ENCODE peak calls at places on chromosome 4, in seven cellular contexts. D is GM12891, I is stomach, Z is Peyer's patch, J is GM12878, X is gastrocnemius medialis, L is transverse colon. E is an unnamed sample.

GRCh38 chr4:27886075-27886474 is 1025.4 kb downstream of the STIM2 start:
- DNase-seq in D (no peak), I (no peak), Z (no peak), J (no peak), X (no peak), L (no peak), E (no peak)

GRCh38 chr4:105088110-105088879 is 58.4 kb upstream of the TET2 start:
- DNase-seq in D (no peak), I (no peak), Z (no peak), J (no peak), X (no peak), L (no peak), E (no peak)

GRCh38 chr4:74446193-74446868 is 1.4 kb downstream of the AREG start:
- DNase-seq in D (no peak), I (no peak), Z (no peak), J (no peak), X (no peak), L (no peak), E (no peak)

GRCh38 chr4:42605264-42605663 is 51.6 kb downstream of the ATP8A1 start:
- DNase-seq in D (no peak), I (no peak), Z (no peak), J (no peak), X (peak), L (no peak), E (no peak)

GRCh38 chr4:38233727-38234478 is 273.7 kb downstream of the PTTG2 start:
- DNase-seq in D (no peak), I (no peak), Z (no peak), J (no peak), X (no peak), L (no peak), E (no peak)

GRCh38 chr4:168509786-168510185 is 12.9 kb downstream of the PALLD start:
- DNase-seq in D (no peak), I (no peak), Z (no peak), J (no peak), X (no peak), L (no peak), E (no peak)

GRCh38 chr4:157706134-157706533 is 466.7 kb downstream of the GASK1B start:
- DNase-seq in D (no peak), I (no peak), Z (no peak), J (no peak), X (no peak), L (no peak), E (no peak)

GRCh38 chr4:7924570-7924969 is 15.1 kb downstream of the AFAP1 start:
- DNase-seq in D (no peak), I (no peak), Z (no peak), J (no peak), X (no peak), L (no peak), E (no peak)

GRCh38 chr4:112898357-112899141 is 150.9 kb upstream of the ANK2 start:
- DNase-seq in D (no peak), I (no peak), Z (no peak), J (no peak), X (no peak), L (no peak), E (no peak)

GRCh38 chr4:81747242-81747930 is 275.7 kb upstream of the RASGEF1B start:
- DNase-seq in D (no peak), I (no peak), Z (no peak), J (no peak), X (no peak), L (no peak), E (peak)

GRCh38 chr4:48270516-48270897 is 869 bp upstream of the TEC start:
- DNase-seq in D (no peak), I (no peak), Z (no peak), J (no peak), X (no peak), L (no peak), E (no peak)

GRCh38 chr4:48269861-48270515 is 350 bp upstream of the TEC start:
- DNase-seq in D (peak), I (peak), Z (peak), J (peak), X (peak), L (peak), E (peak)

GRCh38 chr4:48271048-48271452 is 1.4 kb upstream of the TEC start:
- DNase-seq in D (no peak), I (no peak), Z (no peak), J (peak), X (no peak), L (no peak), E (peak)

GRCh38 chr4:48267574-48267973 is 2.1 kb downstream of the TEC start:
- DNase-seq in D (no peak), I (no peak), Z (no peak), J (no peak), X (no peak), L (no peak), E (no peak)

DNA sequence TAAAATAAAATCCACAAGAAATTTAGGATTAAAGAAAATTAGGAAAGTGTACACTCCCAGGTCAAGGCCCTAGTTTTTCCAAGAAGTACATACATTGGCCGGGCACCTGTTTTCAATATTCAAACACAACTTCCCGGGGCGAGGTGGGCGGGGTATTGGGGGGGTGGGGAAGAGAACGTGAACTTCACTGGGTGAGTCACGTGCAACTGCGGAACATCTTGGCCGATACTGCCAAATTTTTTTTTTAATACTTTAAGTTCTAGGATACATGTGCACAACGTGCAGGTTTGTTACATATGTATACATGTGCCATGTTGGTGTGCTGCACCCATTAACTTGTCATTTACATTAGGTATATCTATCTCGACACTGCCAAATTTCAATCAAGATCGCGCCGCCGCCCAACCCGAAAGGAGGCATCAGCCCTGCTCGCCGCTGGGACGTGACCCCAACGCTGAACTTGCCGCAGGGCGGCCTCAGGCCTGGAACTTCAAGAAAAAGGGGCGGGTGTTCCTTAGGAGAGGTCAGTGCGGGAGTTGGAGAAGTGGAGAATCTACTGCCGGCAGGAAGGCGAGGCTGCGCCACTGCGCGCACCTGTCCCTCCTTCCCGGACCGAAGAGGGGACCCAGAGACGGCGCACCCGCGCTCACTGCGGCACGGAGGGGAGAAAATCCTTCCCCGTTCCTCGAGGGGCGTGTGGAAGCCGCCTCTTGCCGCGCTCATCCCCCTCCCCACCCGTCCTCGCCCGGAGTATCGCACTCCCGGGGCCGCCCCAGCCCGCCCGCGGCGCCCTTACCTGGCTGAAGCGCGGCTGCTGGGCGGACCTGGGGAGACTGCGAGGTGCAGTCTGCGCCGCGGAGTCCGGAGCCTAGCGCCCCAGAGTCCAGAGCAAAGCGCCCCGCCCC is at the start of gene TEC:
- DNase-seq in D (peak), I (peak), Z (peak), J (no peak), X (peak), L (peak), E (peak)
- TF ChIP-seq POLR2A in D (peak), I (no peak), Z (peak), J (peak), X (peak), L (peak), E (peak)

GRCh38 chr4:41216294-41217019 is 2.1 kb upstream of the APBB2 start:
- DNase-seq in D (peak), I (peak), Z (peak), J (peak), X (peak), L (peak), E (peak)
- TF ChIP-seq POLR2A in D (peak), I (no peak), Z (peak), J (peak), X (peak), L (peak), E (no peak)

GRCh38 chr4:169659736-169660670 is 39.6 kb downstream of the CLCN3 start:
- DNase-seq in D (peak), I (peak), Z (peak), J (peak), X (peak), L (peak), E (peak)
- TF ChIP-seq POLR2A in D (peak), I (no peak), Z (peak), J (peak), X (peak), L (peak), E (peak)

GRCh38 chr4:40196724-40197281 is at the start of gene RHOH:
- DNase-seq in D (no peak), I (peak), Z (peak), J (no peak), X (no peak), L (peak), E (peak)
- TF ChIP-seq POLR2A in D (peak), I (no peak), Z (peak), J (peak), X (no peak), L (peak), E (peak)

GRCh38 chr4:119774840-119775239 is 146.2 kb upstream of the PDE5A start:
- DNase-seq in D (no peak), I (no peak), Z (no peak), J (no peak), X (no peak), L (no peak), E (no peak)
- TF ChIP-seq POLR2A in D (no peak), I (no peak), Z (no peak), J (no peak), X (no peak), L (no peak), E (no peak)

GRCh38 chr4:56051049-56051709 is 102.4 kb downstream of the CEP135 start:
- DNase-seq in D (no peak), I (no peak), Z (no peak), J (no peak), X (no peak), L (no peak), E (peak)

GRCh38 chr4:56049428-56050212 is 100.9 kb downstream of the CEP135 start:
- DNase-seq in D (peak), I (no peak), Z (no peak), J (no peak), X (no peak), L (peak), E (peak)

GRCh38 chr4:56050584-56050983 is 101.8 kb downstream of the CEP135 start:
- DNase-seq in D (no peak), I (no peak), Z (no peak), J (no peak), X (no peak), L (no peak), E (peak)

GRCh38 chr4:56051710-56052075 is 102.9 kb downstream of the CEP135 start:
- DNase-seq in D (no peak), I (no peak), Z (no peak), J (no peak), X (no peak), L (no peak), E (no peak)

GRCh38 chr4:56048621-56049427 is 100.1 kb downstream of the CEP135 start:
- DNase-seq in D (peak), I (peak), Z (peak), J (peak), X (no peak), L (peak), E (peak)
- TF ChIP-seq POLR2A in D (no peak), I (no peak), Z (no peak), J (peak), X (no peak), L (no peak), E (peak)

GRCh38 chr4:145937990-145938611 is 522 bp downstream of the ZNF827 start:
- DNase-seq in D (no peak), I (no peak), Z (peak), J (no peak), X (peak), L (peak), E (peak)

GRCh38 chr4:145936142-145937020 is 2.2 kb downstream of the ZNF827 start:
- DNase-seq in D (peak), I (peak), Z (peak), J (no peak), X (peak), L (peak), E (peak)

GRCh38 chr4:145938618-145939177 is at the start of gene ZNF827:
- DNase-seq in D (no peak), I (peak), Z (peak), J (peak), X (peak), L (peak), E (peak)

GRCh38 chr4:145935253-145936141 is 3.1 kb downstream of the ZNF827 start:
- DNase-seq in D (no peak), I (peak), Z (peak), J (peak), X (peak), L (peak), E (peak)

GRCh38 chr4:145937021-145937861 is 1.4 kb downstream of the ZNF827 start:
- DNase-seq in D (peak), I (peak), Z (peak), J (no peak), X (peak), L (peak), E (peak)
- TF ChIP-seq POLR2A in D (peak), I (no peak), Z (peak), J (peak), X (peak), L (peak), E (no peak)